ENCODE peak calls at places on chromosomes 3 and 15, in six cellular contexts. K is H1, Z is K562, M is SK-N-SH, W is HepG2, A is GM12878. U is an unnamed sample.

GRCh38 chr3:58293516-58293915 is 12.5 kb upstream of the RPP14 start:
- DNase-seq in K (no peak), Z (no peak), M (no peak), W (no peak), A (no peak), U (no peak)

GRCh38 chr3:120170223-120170622 is 76.0 kb upstream of the GSK3B start:
- DNase-seq in K (no peak), Z (no peak), M (no peak), W (no peak), A (no peak), U (no peak)

GRCh38 chr3:62374375-62374876 is 1.1 kb upstream of the FEZF2 start:
- DNase-seq in K (no peak), Z (no peak), M (peak), W (no peak), A (no peak), U (no peak)

GRCh38 chr15:58475573-58476524 is 44.1 kb downstream of the LIPC start:
- DNase-seq in K (no peak), Z (no peak), M (no peak), W (peak), A (no peak), U (peak)

GRCh38 chr3:180059351-180059750 is 22.6 kb upstream of the PEX5L start:
- DNase-seq in K (no peak), Z (no peak), M (no peak), W (no peak), A (no peak), U (no peak)

GRCh38 chr15:98823012-98823458 is 174.7 kb downstream of the IGF1R start:
- DNase-seq in K (no peak), Z (no peak), M (no peak), W (no peak), A (peak), U (no peak)

GRCh38 chr3:141335531-141336042 is 32.7 kb upstream of the ZBTB38 start:
- DNase-seq in K (no peak), Z (no peak), M (no peak), W (no peak), A (no peak), U (no peak)

GRCh38 chr3:106025151-106025722 is 156.4 kb upstream of the CBLB start:
- DNase-seq in K (no peak), Z (no peak), M (peak), W (no peak), A (no peak), U (no peak)

GRCh38 chr3:152470893-152471292 is 202.2 kb downstream of the MBNL1 start:
- DNase-seq in K (no peak), Z (no peak), M (no peak), W (no peak), A (no peak), U (no peak)

GRCh38 chr3:102471001-102471400 is 36.2 kb downstream of the ZPLD1 start:
- DNase-seq in K (peak), Z (no peak), M (no peak), W (no peak), A (no peak), U (peak)

GRCh38 chr3:185134532-185134931 is 18.3 kb downstream of the C3orf70 start:
- DNase-seq in K (no peak), Z (no peak), M (no peak), W (no peak), A (no peak), U (no peak)

GRCh38 chr15:67149859-67150824 is 84.7 kb downstream of the SMAD3 start:
- DNase-seq in K (no peak), Z (peak), M (no peak), W (peak), A (peak), U (peak)

DNA sequence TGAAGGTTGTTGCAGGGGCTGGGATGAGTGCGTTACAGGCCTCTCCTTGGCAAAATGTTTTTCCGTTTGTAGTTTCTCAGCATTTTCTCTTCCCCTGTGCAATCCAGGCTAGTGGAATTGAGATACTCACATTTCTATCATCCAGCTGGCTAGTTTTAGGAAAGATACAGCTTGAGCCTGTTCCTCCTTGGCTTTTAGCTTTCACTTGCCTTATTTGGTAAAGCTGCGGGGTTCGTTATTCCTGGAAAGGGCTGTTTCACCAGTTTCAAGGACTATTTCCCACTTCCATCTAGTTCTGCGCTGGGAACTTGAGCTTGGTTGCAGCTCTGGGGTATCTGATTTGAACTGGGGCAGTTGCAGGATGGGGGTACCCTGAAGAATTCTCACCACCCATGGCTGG is 90.3 kb downstream of the ITPR1 start:
- DNase-seq in K (no peak), Z (no peak), M (no peak), W (no peak), A (no peak), U (no peak)
- TF ChIP-seq POLR2AphosphoS5 in K (no peak), Z (no peak), M (no peak), W (no peak), A (no peak), U (no peak)

DNA sequence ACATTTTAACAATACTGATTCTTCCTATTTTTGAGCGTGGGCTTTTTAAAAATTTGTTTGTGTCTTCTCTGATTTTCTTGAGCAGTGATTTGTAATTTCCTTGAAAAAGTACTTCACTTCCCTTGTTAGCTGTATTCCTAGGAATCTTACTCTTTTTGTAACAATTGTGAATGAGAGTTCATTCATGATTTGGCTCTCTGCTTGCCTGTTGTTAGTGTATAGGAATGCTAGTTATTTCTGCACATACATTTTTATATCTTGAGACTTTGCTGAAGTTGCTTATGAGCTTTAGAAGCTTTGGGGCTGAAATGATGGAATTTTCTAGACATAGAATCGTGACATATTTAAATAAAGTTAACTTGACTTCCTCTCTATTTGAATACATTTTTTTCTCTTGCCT is 582.8 kb upstream of the BCHE start:
- DNase-seq in K (no peak), Z (no peak), M (no peak), W (no peak), A (no peak), U (no peak)
- TF ChIP-seq GABPA in K (no peak), Z (no peak), M (no peak), W (no peak), A (no peak), U (no peak)

DNA sequence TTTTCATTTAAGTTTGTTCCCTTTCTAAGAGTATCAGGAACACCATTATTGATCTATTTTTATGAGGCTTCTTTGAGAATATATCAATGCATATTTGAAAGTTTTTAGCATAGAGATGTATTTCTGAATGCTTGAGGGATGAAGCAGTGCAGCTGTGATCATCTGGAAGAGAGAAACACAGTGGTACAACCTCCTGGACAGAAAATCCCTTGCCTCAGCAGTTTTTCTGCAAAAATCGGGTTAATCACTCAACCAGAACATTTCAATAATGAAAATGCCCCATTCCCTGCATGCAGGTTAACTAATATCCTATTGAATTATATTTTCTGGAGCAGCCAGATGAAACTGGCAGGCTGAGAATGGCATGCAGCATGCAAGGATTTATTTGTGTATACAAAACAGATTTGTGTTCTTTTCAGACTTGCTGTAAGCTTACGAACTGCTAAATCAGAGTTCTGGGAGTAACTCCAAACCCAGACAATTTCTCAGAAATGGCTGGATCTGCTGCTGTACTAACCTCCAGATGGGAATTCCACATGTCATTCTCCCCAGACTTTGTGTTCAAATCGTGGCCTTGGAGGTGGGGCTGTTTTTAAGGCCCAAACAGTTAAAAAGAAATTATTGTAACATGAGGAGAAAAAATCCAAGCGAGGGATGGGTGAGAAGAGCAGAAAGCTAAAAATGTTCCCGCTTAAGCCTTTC is 39.1 kb downstream of the SLC9A9 start:
- DNase-seq in K (no peak), Z (no peak), M (no peak), W (no peak), A (no peak), U (no peak)
- TF ChIP-seq POLR2AphosphoS5 in K (no peak), Z (no peak), M (no peak), W (no peak), A (no peak), U (no peak)

GRCh38 chr3:86733257-86733656 is 257.7 kb downstream of the VGLL3 start:
- DNase-seq in K (no peak), Z (no peak), M (no peak), W (no peak), A (no peak), U (no peak)
- TF ChIP-seq GABPA in K (no peak), Z (no peak), M (no peak), W (no peak), A (no peak), U (no peak)

GRCh38 chr3:31409389-31409788 is 123.3 kb upstream of the STT3B start:
- DNase-seq in K (no peak), Z (no peak), M (no peak), W (no peak), A (no peak), U (no peak)
- TF ChIP-seq POLR2AphosphoS5 in K (no peak), Z (no peak), M (no peak), W (no peak), A (no peak), U (no peak)

GRCh38 chr3:188749010-188749617 is 422.7 kb upstream of the TPRG1 start:
- DNase-seq in K (peak), Z (peak), M (peak), W (no peak), A (no peak), U (peak)
- TF ChIP-seq GABPA in K (no peak), Z (no peak), M (no peak), W (no peak), A (no peak), U (no peak)

GRCh38 chr3:128196645-128197044 is 43.4 kb downstream of the EEFSEC start:
- DNase-seq in K (no peak), Z (no peak), M (no peak), W (no peak), A (no peak), U (no peak)
- TF ChIP-seq POLR2AphosphoS5 in K (no peak), Z (no peak), M (no peak), W (no peak), A (no peak), U (no peak)

U was measured in HL-60.